ENCODE peak calls at places on chromosomes 13 and 19, in six cellular contexts. One of them, this sample, is unnamed.

GRCh38 chr13:72983085-72983768 is 75.6 kb upstream of the KLF5 start:
- DNase-seq in NB4: peak; percentile 31
- DNase-seq in HepG2: peak; percentile 30
- DNase-seq in GM12878: no peak
- DNase-seq in K562: no peak
- DNase-seq in A549: no peak
- DNase-seq in this sample: no peak

GRCh38 chr13:30158774-30159445 is 148.4 kb downstream of the KATNAL1 start:
- DNase-seq in GM12878: no peak
- DNase-seq in NB4: peak; percentile 28
- DNase-seq in K562: no peak
- DNase-seq in HepG2: no peak
- DNase-seq in A549: no peak
- DNase-seq in this sample: no peak

GRCh38 chr19:55647732-55648656 is at the start of gene CCDC106:
- DNase-seq in A549: peak; percentile 80
- DNase-seq in K562: peak; percentile 83
- DNase-seq in HepG2: peak; percentile 55
- DNase-seq in GM12878: no peak
- DNase-seq in NB4: peak; percentile 65
- DNase-seq in this sample: peak; percentile 71

GRCh38 chr13:59677966-59678814 is 485.5 kb downstream of the DIAPH3 start:
- DNase-seq in K562: peak; percentile 49
- DNase-seq in GM12878: no peak
- DNase-seq in HepG2: peak; percentile 42
- DNase-seq in A549: peak; percentile 41
- DNase-seq in NB4: peak; percentile 56
- DNase-seq in this sample: peak; percentile 79

GRCh38 chr13:78562237-78562889 is 41.0 kb downstream of the POU4F1 start:
- DNase-seq in GM12878: no peak
- DNase-seq in NB4: no peak
- DNase-seq in A549: no peak
- DNase-seq in HepG2: no peak
- DNase-seq in K562: no peak
- DNase-seq in this sample: no peak

GRCh38 chr13:99572131-99572530 is 70.9 kb downstream of the TM9SF2 start:
- DNase-seq in GM12878: no peak
- DNase-seq in NB4: no peak
- DNase-seq in A549: no peak
- DNase-seq in HepG2: no peak
- DNase-seq in K562: no peak
- DNase-seq in this sample: no peak

GRCh38 chr19:58196911-58197616 is 14.2 kb downstream of the ZNF274 start:
- DNase-seq in A549: peak; percentile 62
- DNase-seq in GM12878: no peak
- DNase-seq in HepG2: peak; percentile 10
- DNase-seq in NB4: peak; percentile 23
- DNase-seq in K562: peak; percentile 31
- DNase-seq in this sample: peak; percentile 38

GRCh38 chr19:44576843-44577565 is 36.4 kb upstream of the IGSF23 start:
- DNase-seq in NB4: peak; percentile 43
- DNase-seq in GM12878: no peak
- DNase-seq in A549: peak; percentile 81
- DNase-seq in HepG2: peak; percentile 65
- DNase-seq in K562: peak; percentile 66
- DNase-seq in this sample: peak; percentile 43

GRCh38 chr13:114099191-114099590 is 33.2 kb downstream of the RASA3 start:
- DNase-seq in A549: peak; percentile 76
- DNase-seq in K562: peak; percentile 64
- DNase-seq in GM12878: no peak
- DNase-seq in NB4: peak; percentile 62
- DNase-seq in HepG2: peak; percentile 13
- DNase-seq in this sample: no peak

GRCh38 chr19:33473644-33474305 is 47.8 kb downstream of the PEPD start:
- DNase-seq in A549: no peak
- DNase-seq in HepG2: no peak
- DNase-seq in GM12878: no peak
- DNase-seq in NB4: no peak
- DNase-seq in K562: no peak
- DNase-seq in this sample: peak; percentile 89

GRCh38 chr19:18506101-18506534 is 15.8 kb downstream of the ELL start:
- DNase-seq in K562: no peak
- DNase-seq in NB4: peak; percentile 47
- DNase-seq in HepG2: no peak
- DNase-seq in GM12878: no peak
- DNase-seq in A549: no peak
- DNase-seq in this sample: no peak

GRCh38 chr19:41928754-41929535 is 696 bp upstream of the ERFL start:
- DNase-seq in HepG2: no peak
- DNase-seq in A549: peak; percentile 53
- DNase-seq in K562: peak; percentile 65
- DNase-seq in NB4: peak; percentile 26
- DNase-seq in GM12878: no peak
- DNase-seq in this sample: no peak

GRCh38 chr13:83281666-83282065 is 600.6 kb downstream of the SLITRK1 start:
- DNase-seq in HepG2: no peak
- DNase-seq in A549: no peak
- DNase-seq in K562: no peak
- DNase-seq in GM12878: no peak
- DNase-seq in NB4: no peak
- DNase-seq in this sample: no peak

GRCh38 chr13:33970746-33971145 is 152.8 kb downstream of the RFC3 start:
- DNase-seq in NB4: no peak
- DNase-seq in HepG2: no peak
- DNase-seq in A549: no peak
- DNase-seq in K562: no peak
- DNase-seq in GM12878: no peak
- DNase-seq in this sample: no peak

GRCh38 chr13:66899955-66900354 is 330.2 kb downstream of the PCDH9 start:
- DNase-seq in HepG2: no peak
- DNase-seq in NB4: no peak
- DNase-seq in A549: no peak
- DNase-seq in GM12878: no peak
- DNase-seq in K562: no peak
- DNase-seq in this sample: no peak

GRCh38 chr13:52925775-52926285 is 77.4 kb upstream of the PCDH8 start:
- DNase-seq in GM12878: no peak
- DNase-seq in NB4: no peak
- DNase-seq in A549: no peak
- DNase-seq in K562: no peak
- DNase-seq in HepG2: no peak
- DNase-seq in this sample: no peak

GRCh38 chr19:18674616-18675015 is 8.9 kb upstream of the CRTC1 start:
- DNase-seq in K562: no peak
- DNase-seq in NB4: no peak
- DNase-seq in A549: no peak
- DNase-seq in GM12878: no peak
- DNase-seq in HepG2: no peak
- DNase-seq in this sample: no peak

GRCh38 chr19:44799627-44800257 is 9.2 kb upstream of the BCAM start:
- DNase-seq in HepG2: peak; percentile 23
- DNase-seq in A549: no peak
- DNase-seq in NB4: no peak
- DNase-seq in GM12878: no peak
- DNase-seq in K562: no peak
- DNase-seq in this sample: no peak

GRCh38 chr19:49469828-49470614 is 4.0 kb upstream of the FLT3LG start:
- DNase-seq in NB4: peak; percentile 89
- DNase-seq in GM12878: peak; percentile 84
- DNase-seq in K562: no peak
- DNase-seq in A549: peak; percentile 49
- DNase-seq in HepG2: no peak
- DNase-seq in this sample: no peak

GRCh38 chr19:38035515-38036495 is 128.8 kb downstream of the SIPA1L3 start:
- DNase-seq in A549: no peak
- DNase-seq in NB4: no peak
- DNase-seq in HepG2: peak; percentile 6
- DNase-seq in K562: no peak
- DNase-seq in GM12878: no peak
- DNase-seq in this sample: no peak

GRCh38 chr13:39783051-39783450 is 127.6 kb downstream of the COG6 start:
- DNase-seq in HepG2: no peak
- DNase-seq in GM12878: no peak
- DNase-seq in K562: no peak
- DNase-seq in NB4: no peak
- DNase-seq in A549: no peak
- DNase-seq in this sample: peak; percentile 80

GRCh38 chr13:77620138-77620537 is 77.3 kb upstream of the SLAIN1 start:
- DNase-seq in HepG2: no peak
- DNase-seq in A549: no peak
- DNase-seq in NB4: no peak
- DNase-seq in GM12878: no peak
- DNase-seq in K562: no peak
- DNase-seq in this sample: no peak

GRCh38 chr19:34135401-34135800 is 36.9 kb upstream of the LSM14A start:
- DNase-seq in HepG2: no peak
- DNase-seq in GM12878: no peak
- DNase-seq in K562: peak; percentile 32
- DNase-seq in NB4: peak; percentile 10
- DNase-seq in A549: no peak
- DNase-seq in this sample: no peak

GRCh38 chr19:6023085-6023682 is 45.2 kb upstream of the RANBP3 start:
- DNase-seq in HepG2: no peak
- DNase-seq in NB4: peak; percentile 45
- DNase-seq in A549: no peak
- DNase-seq in GM12878: no peak
- DNase-seq in K562: no peak
- DNase-seq in this sample: peak; percentile 62

GRCh38 chr19:46926201-46927071 is 65.6 kb downstream of the ARHGAP35 start:
- DNase-seq in HepG2: no peak
- DNase-seq in A549: no peak
- DNase-seq in K562: no peak
- DNase-seq in GM12878: no peak
- DNase-seq in NB4: peak; percentile 51
- DNase-seq in this sample: no peak

GRCh38 chr13:40648841-40649240 is 17.6 kb downstream of the FOXO1 start:
- DNase-seq in A549: no peak
- DNase-seq in HepG2: no peak
- DNase-seq in GM12878: no peak
- DNase-seq in K562: no peak
- DNase-seq in NB4: no peak
- DNase-seq in this sample: peak; percentile 44

GRCh38 chr13:27171244-27171829 is at the start of gene USP12:
- DNase-seq in NB4: peak; percentile 71
- DNase-seq in HepG2: no peak
- DNase-seq in A549: no peak
- DNase-seq in K562: peak; percentile 47
- DNase-seq in GM12878: no peak
- DNase-seq in this sample: peak; percentile 39

DNA sequence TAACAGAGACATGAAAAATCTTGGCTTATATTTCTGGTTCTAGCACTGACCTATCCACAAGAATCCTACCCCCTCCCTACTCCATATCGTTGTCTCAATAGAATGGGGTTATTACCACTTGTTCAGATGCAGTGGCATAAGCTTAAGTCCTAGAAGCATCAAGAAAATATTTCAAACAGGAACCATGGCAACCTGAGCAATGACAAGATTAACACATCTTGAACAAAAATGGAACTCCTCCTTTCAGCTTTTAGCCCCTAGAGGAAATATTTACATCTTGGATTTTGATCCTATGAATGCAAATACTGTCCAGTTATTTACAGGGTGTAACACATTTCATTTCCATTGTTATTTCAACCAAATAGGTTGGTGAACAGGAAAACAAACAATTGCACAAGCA is 46.1 kb upstream of the TSC22D1 start:
- DNase-seq in GM12878: no peak
- DNase-seq in A549: peak; percentile 39
- DNase-seq in NB4: no peak
- DNase-seq in HepG2: no peak
- DNase-seq in K562: no peak
- DNase-seq in this sample: no peak
- TF ChIP-seq MYC in GM12878: no peak
- TF ChIP-seq MYC in A549: no peak
- TF ChIP-seq MYC in NB4: no peak
- TF ChIP-seq MYC in HepG2: no peak
- TF ChIP-seq MYC in K562: no peak
- TF ChIP-seq MYC in this sample: no peak

GRCh38 chr13:108983273-108983672 is 353.9 kb downstream of the MYO16 start:
- DNase-seq in HepG2: no peak
- DNase-seq in K562: no peak
- DNase-seq in GM12878: no peak
- DNase-seq in A549: no peak
- DNase-seq in NB4: no peak
- DNase-seq in this sample: no peak

GRCh38 chr13:108985166-108985565 is 355.8 kb downstream of the MYO16 start:
- DNase-seq in A549: no peak
- DNase-seq in NB4: no peak
- DNase-seq in HepG2: no peak
- DNase-seq in K562: no peak
- DNase-seq in GM12878: no peak
- DNase-seq in this sample: no peak

GRCh38 chr13:108981407-108981806 is 352.0 kb downstream of the MYO16 start:
- DNase-seq in K562: no peak
- DNase-seq in GM12878: no peak
- DNase-seq in A549: no peak
- DNase-seq in NB4: no peak
- DNase-seq in HepG2: no peak
- DNase-seq in this sample: no peak

GRCh38 chr13:108984251-108984920 is 355.0 kb downstream of the MYO16 start:
- DNase-seq in GM12878: no peak
- DNase-seq in HepG2: no peak
- DNase-seq in NB4: no peak
- DNase-seq in A549: no peak
- DNase-seq in K562: no peak
- DNase-seq in this sample: no peak

GRCh38 chr13:108980237-108980636 is 350.8 kb downstream of the MYO16 start:
- DNase-seq in HepG2: no peak
- DNase-seq in K562: no peak
- DNase-seq in NB4: no peak
- DNase-seq in GM12878: no peak
- DNase-seq in A549: no peak
- DNase-seq in this sample: no peak
- TF ChIP-seq MYC in HepG2: no peak
- TF ChIP-seq MYC in K562: no peak
- TF ChIP-seq MYC in NB4: no peak
- TF ChIP-seq MYC in GM12878: no peak
- TF ChIP-seq MYC in A549: no peak
- TF ChIP-seq MYC in this sample: no peak

GRCh38 chr19:35167251-35168119 is 12.9 kb downstream of the FXYD5 start:
- DNase-seq in NB4: peak; percentile 72
- DNase-seq in GM12878: no peak
- DNase-seq in K562: no peak
- DNase-seq in A549: no peak
- DNase-seq in HepG2: no peak
- DNase-seq in this sample: no peak
- TF ChIP-seq MYC in NB4: no peak
- TF ChIP-seq MYC in GM12878: no peak
- TF ChIP-seq MYC in K562: no peak
- TF ChIP-seq MYC in A549: no peak
- TF ChIP-seq MYC in HepG2: no peak
- TF ChIP-seq MYC in this sample: no peak

DNA sequence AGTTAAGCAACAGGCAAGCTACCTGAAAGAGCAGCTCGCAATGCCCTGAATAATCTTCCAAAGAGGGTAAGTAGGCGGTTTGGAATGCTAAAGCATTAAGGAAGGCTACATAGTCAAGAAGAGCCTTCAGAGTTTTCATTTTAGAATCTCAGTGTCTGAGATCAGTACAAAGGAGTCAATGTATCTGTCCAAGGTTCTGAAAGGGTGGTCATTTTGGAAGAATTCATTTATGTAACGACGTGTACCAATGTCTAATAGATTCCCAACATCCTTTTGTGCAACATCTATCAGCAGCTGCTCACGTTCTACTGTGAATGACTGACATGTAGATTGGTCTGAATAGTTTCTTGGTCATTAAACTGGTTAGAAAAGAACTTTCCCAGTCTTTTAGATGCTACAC is 15.2 kb downstream of the ZNF665 start:
- DNase-seq in K562: no peak
- DNase-seq in A549: no peak
- DNase-seq in HepG2: no peak
- DNase-seq in NB4: peak; percentile 19
- DNase-seq in GM12878: no peak
- DNase-seq in this sample: no peak
- TF ChIP-seq MYC in K562: no peak
- TF ChIP-seq MYC in A549: no peak
- TF ChIP-seq MYC in HepG2: no peak
- TF ChIP-seq MYC in NB4: no peak
- TF ChIP-seq MYC in GM12878: no peak
- TF ChIP-seq MYC in this sample: no peak